ENCODE peak calls at places on chromosomes 13 and 19, in four cellular contexts. J is naive thymus-derived CD4-positive, alpha-beta T cell; L is heart right ventricle; U is PC-9. T is an unnamed sample. For H3K4me1, the result is how much of the 10 kb centered on the place peaks cover.

GRCh38 chr19:47702671-47703070 is 10.6 kb upstream of the EHD2 start:
- DNase-seq in L (no peak), U (no peak), J (no peak), T (no peak)

GRCh38 chr19:44848036-44848804 is 2.1 kb downstream of the NECTIN2 start:
- DNase-seq in U (no peak), L (peak), J (no peak), T (no peak)

GRCh38 chr19:33661336-33661735 is 39.6 kb downstream of the CHST8 start:
- DNase-seq in J (no peak), L (no peak), U (no peak), T (no peak)

GRCh38 chr13:109698779-109699178 is 87.6 kb downstream of the IRS2 start:
- DNase-seq in J (no peak), U (no peak), L (no peak), T (no peak)

GRCh38 chr13:25068810-25069209 is 27.1 kb upstream of the PABPC3 start:
- DNase-seq in U (no peak), J (no peak), L (no peak), T (no peak)

GRCh38 chr13:79637086-79637763 is 156.3 kb downstream of the NDFIP2 start:
- DNase-seq in J (no peak), U (no peak), L (peak), T (peak)

GRCh38 chr19:47698631-47699359 is 14.4 kb upstream of the EHD2 start:
- DNase-seq in L (no peak), J (no peak), U (no peak), T (no peak)

GRCh38 chr19:34667349-34668076 is 9.4 kb downstream of the SCGB2B2 start:
- DNase-seq in U (peak), L (no peak), J (no peak), T (no peak)

GRCh38 chr13:61406275-61406674 is 9.4 kb downstream of the PCDH20 start:
- DNase-seq in U (no peak), J (no peak), L (no peak), T (no peak)

GRCh38 chr19:281156-281853 is 9.9 kb downstream of the PLPP2 start:
- DNase-seq in L (no peak), U (no peak), J (no peak), T (no peak)

GRCh38 chr13:36531746-36532486 is 99.6 kb downstream of the CCNA1 start:
- DNase-seq in U (no peak), J (no peak), L (no peak), T (no peak)

GRCh38 chr13:28586585-28587540 is 72.1 kb upstream of the POMP start:
- DNase-seq in L (no peak), U (no peak), J (no peak), T (no peak)

GRCh38 chr13:37918116-37919100 is 48.8 kb upstream of the TRPC4 start:
- DNase-seq in J (no peak), L (no peak), U (no peak), T (no peak)

GRCh38 chr13:30726192-30726591 is 9.2 kb upstream of the ALOX5AP start:
- DNase-seq in U (no peak), J (no peak), L (no peak), T (no peak)

GRCh38 chr19:9793051-9793591 is 24.6 kb upstream of the ZNF846 start:
- DNase-seq in J (no peak), U (no peak), L (peak), T (peak)

GRCh38 chr19:38266981-38267597 is 2.7 kb downstream of the SPINT2 start:
- DNase-seq in L (no peak), J (no peak), U (peak), T (no peak)

GRCh38 chr13:68234278-68234677 is 1004.1 kb upstream of the PCDH9 start:
- DNase-seq in J (no peak), U (no peak), L (no peak), T (no peak)

GRCh38 chr13:49867834-49868233 is 68.3 kb downstream of the SPRYD7 start:
- DNase-seq in U (no peak), L (no peak), J (no peak), T (no peak)

GRCh38 chr19:6275170-6275744 is 4.5 kb downstream of the MLLT1 start:
- DNase-seq in U (no peak), J (no peak), L (no peak), T (no peak)
- H3K4me1 ChIP-seq in U (under half), J (under half), L (half or more), T (half or more)

DNA sequence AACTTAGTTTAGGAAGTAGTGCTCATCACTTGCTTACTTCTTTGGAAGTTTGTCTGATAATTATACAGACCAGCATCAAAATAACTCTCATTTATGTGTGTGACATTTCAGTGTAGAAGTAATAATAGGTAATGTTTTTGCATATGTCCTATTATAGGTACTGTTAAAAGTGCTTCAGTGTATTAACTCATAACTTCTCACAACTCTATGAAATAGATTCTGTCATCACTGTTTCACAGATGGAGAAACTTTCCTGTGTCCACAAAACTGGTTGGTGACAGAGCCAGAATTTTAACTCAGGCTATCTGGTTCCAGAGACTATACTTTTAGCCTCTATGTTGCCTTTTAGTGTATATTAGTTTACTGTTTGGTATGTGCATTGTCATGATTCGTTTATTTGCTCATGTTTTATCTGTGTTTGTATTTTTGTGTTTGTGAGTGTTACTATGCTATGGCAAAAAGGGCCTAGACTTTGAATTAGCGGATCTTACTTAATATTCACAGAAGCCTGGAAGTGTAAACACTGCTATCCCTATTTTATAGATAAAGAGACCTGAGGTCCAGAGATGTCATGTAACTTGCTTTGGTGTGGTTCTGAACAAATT is 12.7 kb downstream of the LPAR6 start:
- DNase-seq in U (no peak), J (no peak), L (no peak), T (no peak)
- H3K4me1 ChIP-seq in U (under half), J (under half), L (half or more), T (half or more)

GRCh38 chr19:21707065-21707464 is 60.3 kb downstream of the ZNF100 start:
- DNase-seq in L (no peak), J (no peak), U (no peak), T (no peak)
- H3K4me1 ChIP-seq in L (under half), J (under half), U (under half), T (under half)

DNA sequence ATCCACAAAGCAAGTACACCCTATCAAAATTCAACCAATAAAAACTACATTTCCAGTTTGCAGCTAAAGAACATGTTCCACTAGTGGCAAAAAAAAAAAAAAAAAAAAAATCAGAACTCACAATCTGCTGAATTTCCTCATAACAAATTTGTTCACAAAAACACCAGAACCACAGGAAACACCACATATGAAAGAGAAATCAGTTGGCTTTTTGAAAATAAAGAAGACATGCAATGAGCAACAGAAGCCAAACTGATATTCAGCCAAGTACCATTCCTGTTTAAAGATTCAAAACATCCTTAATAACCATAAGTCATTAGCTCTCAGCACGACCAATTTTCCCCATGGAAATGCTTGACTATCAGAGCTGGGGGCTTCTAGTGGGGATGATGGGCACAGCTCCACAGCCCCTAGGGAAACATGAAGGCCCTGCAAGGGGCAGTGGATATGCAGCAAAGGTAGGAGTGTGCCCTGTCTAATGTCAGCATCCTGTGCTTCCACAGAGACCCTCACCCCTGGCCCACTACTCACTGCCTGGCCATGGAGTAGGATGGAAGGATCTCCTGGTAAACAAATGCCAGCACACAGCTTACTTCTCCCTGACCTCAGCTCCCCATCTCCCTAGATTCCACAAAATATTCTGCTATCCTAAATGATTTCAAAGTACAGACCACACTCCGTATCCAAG is 74.0 kb upstream of the DOCK9 start:
- DNase-seq in U (no peak), J (no peak), L (no peak), T (no peak)
- H3K4me1 ChIP-seq in U (half or more), J (half or more), L (half or more), T (under half)

GRCh38 chr13:114034481-114034891 is 60.6 kb upstream of the C13orf46 start:
- DNase-seq in J (no peak), U (no peak), L (no peak), T (no peak)
- H3K4me1 ChIP-seq in J (under half), U (under half), L (under half), T (under half)

GRCh38 chr19:48873476-48874308 is 1.5 kb downstream of the PPP1R15A start:
- DNase-seq in L (no peak), J (peak), U (no peak), T (no peak)

GRCh38 chr19:48872182-48872883 is at the start of gene PPP1R15A:
- DNase-seq in L (peak), J (peak), U (peak), T (peak)

GRCh38 chr19:48872884-48873475 is 759 bp downstream of the PPP1R15A start:
- DNase-seq in J (peak), L (peak), U (peak), T (peak)

GRCh38 chr19:48877900-48878218 is 5.6 kb downstream of the PPP1R15A start:
- DNase-seq in L (no peak), U (no peak), J (no peak), T (no peak)

DNA sequence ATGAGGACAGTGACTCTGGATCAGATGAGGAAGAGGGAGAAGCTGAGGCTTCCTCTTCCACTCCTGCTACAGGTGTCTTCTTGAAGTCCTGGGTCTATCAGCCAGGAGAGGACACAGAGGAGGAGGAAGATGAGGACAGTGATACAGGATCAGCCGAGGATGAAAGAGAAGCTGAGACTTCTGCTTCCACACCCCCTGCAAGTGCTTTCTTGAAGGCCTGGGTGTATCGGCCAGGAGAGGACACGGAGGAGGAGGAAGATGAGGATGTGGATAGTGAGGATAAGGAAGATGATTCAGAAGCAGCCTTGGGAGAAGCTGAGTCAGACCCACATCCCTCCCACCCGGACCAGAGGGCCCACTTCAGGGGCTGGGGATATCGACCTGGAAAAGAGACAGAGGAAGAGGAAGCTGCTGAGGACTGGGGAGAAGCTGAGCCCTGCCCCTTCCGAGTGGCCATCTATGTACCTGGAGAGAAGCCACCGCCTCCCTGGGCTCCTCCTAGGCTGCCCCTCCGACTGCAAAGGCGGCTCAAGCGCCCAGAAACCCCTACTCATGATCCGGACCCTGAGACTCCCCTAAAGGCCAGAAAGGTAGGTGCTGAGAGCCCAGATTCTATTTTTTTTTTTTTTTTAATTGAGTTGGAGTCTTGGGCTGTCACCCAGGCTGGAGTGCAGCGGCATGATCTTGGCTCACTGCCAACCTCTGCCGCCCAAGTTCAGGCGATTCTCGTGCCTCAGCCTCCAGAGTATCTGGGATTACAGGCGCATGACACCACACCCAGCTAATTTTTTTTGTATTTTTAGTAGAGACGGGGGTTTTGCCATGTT is 2.3 kb downstream of the PPP1R15A start:
- DNase-seq in L (no peak), U (no peak), J (peak), T (no peak)
- H3K4me1 ChIP-seq in L (half or more), U (under half), J (under half), T (half or more)

GRCh38 chr13:106530209-106530906 is 5.1 kb downstream of the EFNB2 start:
- DNase-seq in L (peak), J (no peak), U (peak), T (no peak)
- H3K4me1 ChIP-seq in L (under half), J (under half), U (half or more), T (half or more)